ENCODE peak calls at places on chromosomes 3 and 15, in four cellular contexts. D is activated gamma-delta T cell treated with Interleukin-2 at 50 U/mL for 16 hours, K is NCI-H774, Z is COLO829. B is an unnamed sample.

GRCh38 chr3:194738254-194739093 is 52.8 kb downstream of the FAM43A start:
- DNase-seq in D (no peak), K (no peak), Z (peak), B (no peak)

GRCh38 chr3:126052196-126053058 is 31.5 kb downstream of the SLC41A3 start:
- DNase-seq in D (no peak), K (no peak), Z (no peak), B (no peak)

GRCh38 chr3:150878290-150878689 is 26.9 kb downstream of the MINDY4B start:
- DNase-seq in D (no peak), K (no peak), Z (no peak), B (no peak)

GRCh38 chr15:98745179-98745578 is 96.8 kb downstream of the IGF1R start:
- DNase-seq in D (no peak), K (no peak), Z (no peak), B (no peak)

GRCh38 chr3:11145888-11146287 is 8.4 kb upstream of the HRH1 start:
- DNase-seq in D (no peak), K (no peak), Z (no peak), B (no peak)

GRCh38 chr3:128698211-128699011 is 27.6 kb upstream of the RAB7A start:
- DNase-seq in D (peak), K (peak), Z (no peak), B (peak)

GRCh38 chr3:130906374-130906995 is 12.6 kb downstream of the ATP2C1 start:
- DNase-seq in D (no peak), K (no peak), Z (no peak), B (no peak)

GRCh38 chr15:87420017-87420416 is 836.5 kb downstream of the NTRK3 start:
- DNase-seq in D (no peak), K (no peak), Z (no peak), B (no peak)

GRCh38 chr3:154161806-154162205 is 40.6 kb downstream of the ARHGEF26 start:
- DNase-seq in D (no peak), K (no peak), Z (no peak), B (no peak)

GRCh38 chr3:13073042-13073906 is at the start of gene IQSEC1:
- DNase-seq in D (peak), K (no peak), Z (no peak), B (peak)

GRCh38 chr15:26357653-26358052 is 415.2 kb downstream of the GABRB3 start:
- DNase-seq in D (no peak), K (no peak), Z (no peak), B (no peak)

GRCh38 chr3:24454862-24455261 is 39.8 kb downstream of the THRB start:
- DNase-seq in D (no peak), K (no peak), Z (no peak), B (no peak)

GRCh38 chr15:52348056-52348745 is 52.6 kb upstream of the MYO5C start:
- DNase-seq in D (no peak), K (no peak), Z (peak), B (no peak)

GRCh38 chr3:127690106-127690505 is 17.4 kb downstream of the ABTB1 start:
- DNase-seq in D (no peak), K (no peak), Z (no peak), B (no peak)

GRCh38 chr3:1883489-1883888 is 215.2 kb upstream of the CNTN4 start:
- DNase-seq in D (no peak), K (no peak), Z (no peak), B (no peak)

GRCh38 chr15:66959066-66959465 is 106.3 kb upstream of the SMAD3 start:
- DNase-seq in D (no peak), K (no peak), Z (no peak), B (no peak)

GRCh38 chr3:36868614-36869436 is 76.0 kb downstream of the TRANK1 start:
- DNase-seq in D (peak), K (no peak), Z (peak), B (peak)

GRCh38 chr15:82680200-82681102 is 29.2 kb downstream of the AP3B2 start:
- DNase-seq in D (peak), K (peak), Z (peak), B (peak)

GRCh38 chr15:57146394-57147140 is 228.1 kb downstream of the TCF12 start:
- DNase-seq in D (no peak), K (peak), Z (peak), B (peak)

GRCh38 chr3:43161684-43162512 is 56.0 kb upstream of the POMGNT2 start:
- DNase-seq in D (no peak), K (no peak), Z (peak), B (peak)

GRCh38 chr15:97966924-97967620 is 6.6 kb downstream of the ARRDC4 start:
- DNase-seq in D (no peak), K (no peak), Z (no peak), B (no peak)

GRCh38 chr3:73498764-73499622 is 125.7 kb downstream of the PDZRN3 start:
- DNase-seq in D (no peak), K (peak), Z (no peak), B (no peak)

GRCh38 chr3:35643391-35643790 is 4.1 kb downstream of the ARPP21 start:
- DNase-seq in D (no peak), K (no peak), Z (no peak), B (no peak)

GRCh38 chr3:43523454-43524053 is 98.3 kb downstream of the ANO10 start:
- DNase-seq in D (no peak), K (no peak), Z (no peak), B (no peak)

GRCh38 chr15:81485806-81486205 is 111.8 kb upstream of the TMC3 start:
- DNase-seq in D (no peak), K (no peak), Z (no peak), B (no peak)

GRCh38 chr3:195532858-195533257 is 10.3 kb downstream of the PPP1R2 start:
- DNase-seq in D (no peak), K (no peak), Z (no peak), B (no peak)

GRCh38 chr3:140053794-140054193 is 118.8 kb downstream of the CLSTN2 start:
- DNase-seq in D (no peak), K (no peak), Z (no peak), B (no peak)